ENCODE peak calls at places on chromosomes 4 and X, in four cellular contexts. R, J, O and S are unnamed samples.

GRCh38 chr4:59655996-59656395 is 1544.1 kb upstream of the ADGRL3 start:
- DNase-seq in R (no peak), J (no peak), O (no peak), S (no peak)

GRCh38 chrX:20260885-20261284 is 5.8 kb downstream of the RPS6KA3 start:
- DNase-seq in R (no peak), J (no peak), O (no peak), S (no peak)

GRCh38 chrX:43386872-43387271 is 269.2 kb upstream of the MAOA start:
- DNase-seq in R (no peak), J (no peak), O (no peak), S (no peak)

GRCh38 chr4:125187221-125187620 is 127.5 kb upstream of the FAT4 start:
- DNase-seq in R (no peak), J (no peak), O (peak), S (no peak)

GRCh38 chr4:73985528-73985852 is 2.5 kb downstream of the PPBP start:
- DNase-seq in R (no peak), J (no peak), O (no peak), S (no peak)

GRCh38 chrX:1587161-1587560 is 4.2 kb upstream of the AKAP17A start:
- DNase-seq in R (no peak), J (no peak), O (no peak), S (no peak)

GRCh38 chrX:40700640-40701342 is 34.6 kb downstream of the MED14 start:
- DNase-seq in R (no peak), J (no peak), O (no peak), S (no peak)

GRCh38 chrX:155747520-155747919 is 133.6 kb upstream of the VAMP7 start:
- DNase-seq in R (no peak), J (no peak), O (peak), S (no peak)

GRCh38 chrX:63281465-63281864 is 69.7 kb downstream of the SPIN4 start:
- DNase-seq in R (no peak), J (no peak), O (peak), S (no peak)

GRCh38 chrX:107766470-107767140 is 9.0 kb downstream of the TSC22D3 start:
- DNase-seq in R (no peak), J (no peak), O (no peak), S (no peak)

GRCh38 chr4:78720994-78721677 is 55.0 kb upstream of the BMP2K start:
- DNase-seq in R (no peak), J (no peak), O (peak), S (no peak)

GRCh38 chrX:121581885-121582284 is 534.5 kb downstream of the GLUD2 start:
- DNase-seq in R (no peak), J (no peak), O (no peak), S (no peak)

GRCh38 chr4:1786544-1787362 is 6.3 kb upstream of the FGFR3 start:
- DNase-seq in R (no peak), J (no peak), O (no peak), S (no peak)

GRCh38 chr4:5128569-5128968 is 77.3 kb downstream of the STK32B start:
- DNase-seq in R (no peak), J (no peak), O (no peak), S (no peak)

GRCh38 chr4:47839259-47839658 is 1.4 kb upstream of the CORIN start:
- DNase-seq in R (no peak), J (no peak), O (no peak), S (no peak)

GRCh38 chr4:5941601-5942000 is 48.7 kb upstream of the CRMP1 start:
- DNase-seq in R (no peak), J (no peak), O (no peak), S (no peak)

GRCh38 chr4:25180524-25181131 is 20.4 kb upstream of the SEPSECS start:
- DNase-seq in R (no peak), J (no peak), O (peak), S (no peak)
- TF ChIP-seq CTCF in R (peak), J (no peak), O (peak), S (peak)

GRCh38 chrX:17226736-17227135 is 148.3 kb upstream of the NHS start:
- DNase-seq in R (no peak), J (no peak), O (no peak), S (no peak)
- H3K4me3 ChIP-seq in R (no peak), J (no peak), O (no peak), S (no peak)

GRCh38 chr4:18194278-18194677 is 172.7 kb upstream of the LCORL start:
- DNase-seq in R (no peak), J (no peak), O (no peak), S (no peak)

GRCh38 chr4:18202510-18202909 is 181.0 kb upstream of the LCORL start:
- DNase-seq in R (no peak), J (no peak), O (no peak), S (no peak)

GRCh38 chr4:18197467-18197866 is 175.9 kb upstream of the LCORL start:
- DNase-seq in R (no peak), J (no peak), O (no peak), S (no peak)

GRCh38 chr4:18203936-18204335 is 182.4 kb upstream of the LCORL start:
- DNase-seq in R (no peak), J (no peak), O (no peak), S (no peak)

DNA sequence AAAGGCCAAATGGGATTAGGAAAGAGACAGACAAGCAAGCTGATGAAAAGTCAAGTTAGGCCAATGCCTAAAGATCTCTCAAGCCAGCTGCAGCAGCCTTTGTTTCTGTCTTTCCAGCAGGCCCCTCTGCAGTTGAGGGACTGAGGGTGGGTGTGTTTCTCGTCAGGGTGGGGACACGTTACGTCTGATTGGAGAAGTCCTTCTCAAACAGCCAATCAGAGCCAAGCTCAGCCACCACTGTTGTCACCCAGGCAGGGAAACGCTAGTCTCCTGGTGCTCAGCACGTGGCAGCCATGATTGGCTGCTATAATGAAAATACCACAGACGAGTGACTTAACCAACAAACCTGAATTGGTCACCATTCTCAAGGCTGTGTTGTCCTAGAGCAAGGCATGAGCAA is 177.1 kb upstream of the LCORL start:
- DNase-seq in R (no peak), J (no peak), O (no peak), S (no peak)
- TF ChIP-seq CTCF in R (no peak), J (no peak), O (no peak), S (no peak)

GRCh38 chr4:174451897-174452296 is 70.4 kb downstream of the HPGD start:
- DNase-seq in R (no peak), J (no peak), O (no peak), S (no peak)
- H3K4me3 ChIP-seq in R (no peak), J (no peak), O (no peak), S (no peak)

DNA sequence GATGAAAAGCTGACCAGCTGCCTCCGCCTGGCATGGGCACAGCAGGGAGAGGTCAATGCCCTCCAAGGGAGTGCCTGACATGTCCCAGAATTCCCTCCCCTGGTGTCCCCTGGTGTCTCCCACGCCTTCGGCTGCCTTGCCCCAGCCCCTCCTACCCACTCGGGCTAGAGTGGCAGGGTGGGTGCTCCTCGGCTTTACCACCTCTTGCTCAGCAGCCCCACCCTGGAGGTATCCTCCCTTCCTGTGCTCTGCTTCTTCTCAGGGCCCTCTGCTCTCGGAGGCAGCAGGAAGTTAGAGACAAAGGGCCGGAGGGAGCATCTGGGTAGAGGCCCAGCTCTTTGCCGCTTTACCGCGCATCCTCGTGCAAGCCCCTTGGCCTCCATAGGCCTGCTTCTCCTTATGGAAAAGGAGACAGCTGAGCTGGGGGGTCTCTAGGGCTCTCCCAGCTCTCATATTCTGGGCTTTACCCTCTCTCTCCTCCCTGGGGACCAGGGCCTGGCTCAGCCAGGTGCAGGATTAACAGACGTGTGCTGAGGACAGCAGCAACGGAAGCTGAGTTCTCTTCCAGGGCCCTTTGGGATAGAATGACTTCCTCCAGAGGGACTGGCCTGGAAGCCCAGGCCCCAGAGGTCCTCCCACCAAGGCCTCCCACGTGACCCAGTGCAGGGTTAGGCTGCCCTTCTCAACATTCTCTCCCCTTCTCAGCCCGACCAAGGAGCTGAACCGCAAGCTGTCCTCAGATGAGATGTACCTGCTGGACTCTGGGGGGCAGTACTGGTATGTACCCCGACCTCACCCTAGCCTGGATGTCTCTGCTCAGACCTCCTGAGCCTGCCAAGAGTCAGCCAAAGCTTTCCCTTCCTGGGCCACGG is 17.2 kb downstream of the XPNPEP2 start:
- DNase-seq in R (no peak), J (no peak), O (no peak), S (no peak)
- TF ChIP-seq CTCF in R (no peak), J (no peak), O (no peak), S (no peak)

GRCh38 chr4:141406237-141406636 is 185.5 kb downstream of the ZNF330 start:
- DNase-seq in R (no peak), J (no peak), O (no peak), S (no peak)

GRCh38 chr4:141409556-141409955 is 188.9 kb downstream of the ZNF330 start:
- DNase-seq in R (no peak), J (no peak), O (no peak), S (no peak)

GRCh38 chr4:141402696-141403095 is 182.0 kb downstream of the ZNF330 start:
- DNase-seq in R (no peak), J (no peak), O (no peak), S (no peak)

DNA sequence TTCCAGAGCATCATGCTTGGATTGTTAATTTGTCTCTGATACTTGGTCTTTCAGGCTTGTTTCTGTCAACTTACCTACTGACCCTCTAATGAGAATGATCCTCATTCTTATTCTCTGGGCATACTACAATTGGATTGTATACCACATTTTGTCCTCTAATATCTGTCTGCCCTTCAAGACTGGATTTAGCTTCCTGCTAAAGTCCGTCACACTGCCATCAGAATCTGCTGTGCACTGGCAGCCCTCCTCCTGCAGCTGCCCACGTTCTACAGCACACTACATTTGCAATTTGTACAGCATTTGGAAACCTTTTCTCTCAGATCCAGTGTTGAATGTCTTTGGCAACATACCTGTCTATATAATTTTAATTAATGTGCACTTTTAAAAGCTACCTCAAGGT is 183.1 kb downstream of the ZNF330 start:
- DNase-seq in R (no peak), J (no peak), O (no peak), S (no peak)
- H3K4me3 ChIP-seq in R (no peak), J (no peak), O (no peak), S (no peak)

DNA sequence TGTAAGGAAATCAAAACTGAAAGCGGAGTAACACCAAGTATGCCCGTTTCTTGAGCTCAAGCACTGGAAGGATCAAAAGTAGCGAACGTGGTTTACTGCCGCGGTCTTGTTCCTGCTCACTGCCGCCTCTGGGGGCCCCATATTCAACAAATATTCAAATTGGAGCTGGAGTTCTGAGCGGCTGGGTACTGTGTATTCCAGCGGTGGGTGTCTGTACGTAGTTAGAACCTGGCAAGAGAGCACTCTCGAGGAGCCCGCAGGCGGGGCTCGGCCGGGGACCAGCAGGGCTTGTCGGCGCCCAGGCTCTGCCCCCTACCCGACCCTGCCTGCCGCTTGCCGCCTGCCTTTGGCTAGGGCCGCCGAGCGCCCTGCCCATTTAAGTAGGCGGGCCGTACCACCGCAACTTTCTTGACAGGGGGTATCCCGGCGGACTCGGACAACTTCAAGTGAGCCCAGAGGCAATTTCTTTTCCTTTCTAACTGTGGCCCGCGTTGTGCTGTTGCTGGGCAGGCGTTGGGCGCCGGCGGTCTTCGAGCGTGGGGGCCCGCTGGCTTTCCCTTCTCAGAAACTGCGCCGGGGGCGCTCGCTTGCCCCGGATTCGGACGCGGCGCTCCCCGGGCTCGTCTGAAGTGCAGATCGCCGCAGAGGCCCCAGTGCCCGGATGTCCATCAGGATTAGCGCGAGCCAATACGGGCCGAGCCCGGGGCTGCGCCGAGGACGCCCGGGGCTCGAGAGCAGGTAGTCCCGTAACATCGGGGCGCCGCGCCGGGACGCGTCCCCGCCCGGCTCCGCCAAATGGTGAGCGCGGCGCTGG is 71.9 kb downstream of the AFF1 start:
- DNase-seq in R (peak), J (peak), O (peak), S (no peak)
- TF ChIP-seq CTCF in R (peak), J (peak), O (peak), S (peak)

GRCh38 chr4:40721730-40722171 is 28.0 kb upstream of the NSUN7 start:
- DNase-seq in R (no peak), J (no peak), O (no peak), S (peak)

GRCh38 chr4:40723728-40724127 is 26.0 kb upstream of the NSUN7 start:
- DNase-seq in R (no peak), J (no peak), O (no peak), S (no peak)

GRCh38 chr4:40720351-40720750 is 29.4 kb upstream of the NSUN7 start:
- DNase-seq in R (no peak), J (no peak), O (no peak), S (no peak)

GRCh38 chr4:40720931-40721330 is 28.8 kb upstream of the NSUN7 start:
- DNase-seq in R (no peak), J (no peak), O (no peak), S (no peak)

DNA sequence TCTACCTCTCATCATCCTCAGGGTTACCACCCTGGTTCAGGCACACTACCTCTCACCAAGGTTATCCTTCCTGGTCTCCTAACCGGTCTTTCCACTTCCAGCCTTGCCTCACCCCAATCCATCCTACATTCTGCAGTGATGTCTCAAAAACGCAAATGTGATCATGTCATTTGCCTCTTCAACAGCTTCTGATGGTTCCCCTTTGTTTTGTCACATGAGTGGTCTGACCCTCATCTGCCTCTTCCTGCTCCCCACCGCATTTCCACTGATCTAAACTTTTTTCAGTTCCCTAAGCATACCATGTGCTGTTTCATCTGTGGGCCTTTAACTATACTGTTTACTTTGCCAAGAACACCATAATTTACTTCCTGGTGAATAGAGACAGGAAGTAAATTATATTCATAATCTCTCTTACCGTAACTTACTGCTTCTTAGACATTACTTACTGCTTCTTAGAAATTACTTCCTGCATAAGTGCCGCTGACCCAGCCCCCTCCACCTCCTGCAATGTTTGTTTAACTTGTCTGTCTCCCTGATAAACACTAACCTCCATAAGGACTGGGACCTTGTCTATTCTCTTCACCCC is 27.1 kb upstream of the NSUN7 start:
- DNase-seq in R (no peak), J (no peak), O (peak), S (no peak)
- H3K4me3 ChIP-seq in R (no peak), J (no peak), O (no peak), S (no peak)

GRCh38 chr4:25506032-25506571 is 129.0 kb downstream of the ANAPC4 start:
- DNase-seq in R (no peak), J (no peak), O (no peak), S (no peak)

GRCh38 chr4:25509656-25510055 is 132.6 kb downstream of the ANAPC4 start:
- DNase-seq in R (no peak), J (no peak), O (no peak), S (no peak)

GRCh38 chr4:25504932-25505636 is 128.0 kb downstream of the ANAPC4 start:
- DNase-seq in R (no peak), J (no peak), O (no peak), S (no peak)

GRCh38 chr4:25503779-25504178 is 126.7 kb downstream of the ANAPC4 start:
- DNase-seq in R (no peak), J (no peak), O (no peak), S (no peak)

GRCh38 chr4:25505637-25505991 is 128.6 kb downstream of the ANAPC4 start:
- DNase-seq in R (no peak), J (no peak), O (no peak), S (no peak)
- TF ChIP-seq CTCF in R (no peak), J (no peak), O (no peak), S (no peak)

DNA sequence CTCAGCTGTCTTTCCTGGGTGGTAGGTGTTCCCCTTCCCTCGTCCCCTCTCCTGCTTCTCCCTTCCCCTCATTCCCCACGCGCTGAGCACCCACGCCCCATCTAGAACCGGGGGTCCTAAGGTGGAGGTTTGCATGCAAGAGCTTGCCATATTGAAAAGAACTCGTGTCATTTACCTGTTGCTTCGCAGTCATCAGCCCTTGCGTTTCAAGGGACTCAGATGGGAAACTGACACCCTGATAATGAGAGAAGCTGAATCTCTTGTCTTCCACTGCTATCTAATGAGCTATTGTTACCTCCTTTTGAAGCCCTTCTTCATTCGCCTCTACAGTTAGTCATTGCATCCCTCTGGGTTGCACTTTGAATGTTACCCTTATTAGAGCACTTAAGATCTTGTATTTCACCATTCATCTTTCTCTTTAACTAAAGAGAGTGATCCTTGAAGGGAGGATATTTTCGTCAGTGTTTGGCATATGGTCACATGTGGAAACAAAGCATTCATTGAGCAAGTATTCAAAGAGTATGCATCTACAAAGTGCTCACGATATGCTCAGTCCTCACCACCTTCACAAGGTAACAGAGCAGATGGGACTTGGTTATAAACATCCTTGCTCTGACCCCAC is 25.7 kb downstream of the ARL9 start:
- DNase-seq in R (no peak), J (no peak), O (no peak), S (no peak)
- H3K4me3 ChIP-seq in R (peak), J (peak), O (no peak), S (peak)